ENCODE peak calls at places on chromosomes 1 and 21, in four cellular contexts. One of them, this sample, is unnamed.

GRCh38 chr1:202107321-202107761 is 15.4 kb upstream of the GPR37L1 start:
- DNase-seq in H9: no peak
- DNase-seq in IMR-90: no peak
- DNase-seq in H1: no peak
- DNase-seq in this sample: no peak

GRCh38 chr21:33125981-33126380 is 56.0 kb downstream of the OLIG1 start:
- DNase-seq in H9: no peak
- DNase-seq in IMR-90: no peak
- DNase-seq in H1: no peak
- DNase-seq in this sample: no peak

GRCh38 chr1:41021526-41022308 is at the start of gene SLFNL1:
- DNase-seq in H9: peak
- DNase-seq in IMR-90: peak
- DNase-seq in H1: peak
- DNase-seq in this sample: peak

GRCh38 chr1:147217142-147217541 is 8.0 kb downstream of the FMO5 start:
- DNase-seq in H9: no peak
- DNase-seq in IMR-90: no peak
- DNase-seq in H1: no peak
- DNase-seq in this sample: no peak

GRCh38 chr1:170461762-170462384 is 70.1 kb upstream of the GORAB start:
- DNase-seq in H9: no peak
- DNase-seq in IMR-90: peak
- DNase-seq in H1: no peak
- DNase-seq in this sample: no peak

GRCh38 chr1:244302889-244303609 is 148.7 kb downstream of the ADSS2 start:
- DNase-seq in H9: no peak
- DNase-seq in IMR-90: peak
- DNase-seq in H1: no peak
- DNase-seq in this sample: peak

GRCh38 chr1:45840704-45841103 is 37.3 kb downstream of the MAST2 start:
- DNase-seq in H9: no peak
- DNase-seq in IMR-90: no peak
- DNase-seq in H1: no peak
- DNase-seq in this sample: no peak

GRCh38 chr1:176852124-176852523 is 312.4 kb downstream of the ASTN1 start:
- DNase-seq in H9: no peak
- DNase-seq in IMR-90: no peak
- DNase-seq in H1: no peak
- DNase-seq in this sample: no peak

GRCh38 chr1:8370928-8371327 is 53.0 kb downstream of the SLC45A1 start:
- DNase-seq in H9: no peak
- DNase-seq in IMR-90: peak
- DNase-seq in H1: no peak
- DNase-seq in this sample: no peak

GRCh38 chr1:43935711-43936427 is 2.3 kb downstream of the ARTN start:
- DNase-seq in H9: peak
- DNase-seq in IMR-90: no peak
- DNase-seq in H1: peak
- DNase-seq in this sample: peak

GRCh38 chr1:117567435-117567834 is 38.4 kb upstream of the TENT5C start:
- DNase-seq in H9: no peak
- DNase-seq in IMR-90: no peak
- DNase-seq in H1: peak
- DNase-seq in this sample: no peak
- H3K4me2 ChIP-seq in H9: no peak
- H3K4me2 ChIP-seq in IMR-90: no peak
- H3K4me2 ChIP-seq in H1: no peak
- H3K4me2 ChIP-seq in this sample: no peak

GRCh38 chr1:211393203-211393602 is 66.6 kb downstream of the TRAF5 start:
- DNase-seq in H9: no peak
- DNase-seq in IMR-90: no peak
- DNase-seq in H1: no peak
- DNase-seq in this sample: no peak
- H3K56ac ChIP-seq in H9: no peak
- H3K56ac ChIP-seq in IMR-90: no peak
- H3K56ac ChIP-seq in H1: no peak
- H3K56ac ChIP-seq in this sample: no peak

DNA sequence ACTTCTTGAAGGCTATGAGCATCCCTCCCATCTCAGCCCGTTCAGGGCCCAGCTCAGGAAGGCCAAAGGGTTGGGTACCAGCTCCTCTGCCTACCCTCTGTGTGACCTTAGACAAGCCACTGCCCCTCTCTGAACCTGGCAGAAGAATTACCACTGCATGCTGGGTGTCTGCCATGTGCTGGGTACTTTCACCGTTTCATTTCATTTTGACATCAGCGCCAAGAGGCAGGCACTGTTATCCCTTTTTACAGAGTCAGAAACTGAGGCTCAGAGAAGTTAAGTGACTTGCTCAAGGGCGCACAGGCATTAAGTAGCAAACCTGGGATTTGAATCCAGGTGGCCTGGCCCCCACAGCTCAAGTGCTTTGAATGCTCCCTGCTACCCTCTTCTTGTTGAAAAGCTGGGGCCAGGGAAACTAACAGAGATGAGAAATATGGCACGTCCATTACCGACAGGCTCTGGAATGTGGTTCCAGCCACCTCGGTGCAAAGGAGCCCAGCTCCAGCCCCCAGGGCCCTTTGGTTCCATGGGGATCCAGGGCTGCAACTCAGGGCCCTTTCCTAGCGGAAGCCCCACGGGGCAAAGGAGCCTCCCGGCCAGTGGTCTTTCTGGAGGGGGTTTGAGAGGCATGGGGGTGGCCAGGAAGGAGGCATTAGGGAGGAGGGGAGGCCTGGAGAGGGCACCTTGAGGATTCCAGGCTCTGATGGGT is 6.5 kb downstream of the TMEM82 start:
- DNase-seq in H9: no peak
- DNase-seq in IMR-90: no peak
- DNase-seq in H1: no peak
- DNase-seq in this sample: no peak
- H3K4me2 ChIP-seq in H9: no peak
- H3K4me2 ChIP-seq in IMR-90: no peak
- H3K4me2 ChIP-seq in H1: no peak
- H3K4me2 ChIP-seq in this sample: no peak

GRCh38 chr1:245764040-245764439 is 609.3 kb downstream of the KIF26B start:
- DNase-seq in H9: no peak
- DNase-seq in IMR-90: no peak
- DNase-seq in H1: no peak
- DNase-seq in this sample: peak

GRCh38 chr1:245768596-245768995 is 613.8 kb downstream of the KIF26B start:
- DNase-seq in H9: no peak
- DNase-seq in IMR-90: no peak
- DNase-seq in H1: no peak
- DNase-seq in this sample: no peak

GRCh38 chr1:245770191-245770590 is 615.4 kb downstream of the KIF26B start:
- DNase-seq in H9: no peak
- DNase-seq in IMR-90: peak
- DNase-seq in H1: no peak
- DNase-seq in this sample: no peak

GRCh38 chr1:245762396-245762910 is 607.7 kb downstream of the KIF26B start:
- DNase-seq in H9: no peak
- DNase-seq in IMR-90: no peak
- DNase-seq in H1: no peak
- DNase-seq in this sample: peak

GRCh38 chr1:245765241-245766000 is 610.6 kb downstream of the KIF26B start:
- DNase-seq in H9: no peak
- DNase-seq in IMR-90: peak
- DNase-seq in H1: no peak
- DNase-seq in this sample: no peak
- H3K56ac ChIP-seq in H9: no peak
- H3K56ac ChIP-seq in IMR-90: no peak
- H3K56ac ChIP-seq in H1: no peak
- H3K56ac ChIP-seq in this sample: no peak

DNA sequence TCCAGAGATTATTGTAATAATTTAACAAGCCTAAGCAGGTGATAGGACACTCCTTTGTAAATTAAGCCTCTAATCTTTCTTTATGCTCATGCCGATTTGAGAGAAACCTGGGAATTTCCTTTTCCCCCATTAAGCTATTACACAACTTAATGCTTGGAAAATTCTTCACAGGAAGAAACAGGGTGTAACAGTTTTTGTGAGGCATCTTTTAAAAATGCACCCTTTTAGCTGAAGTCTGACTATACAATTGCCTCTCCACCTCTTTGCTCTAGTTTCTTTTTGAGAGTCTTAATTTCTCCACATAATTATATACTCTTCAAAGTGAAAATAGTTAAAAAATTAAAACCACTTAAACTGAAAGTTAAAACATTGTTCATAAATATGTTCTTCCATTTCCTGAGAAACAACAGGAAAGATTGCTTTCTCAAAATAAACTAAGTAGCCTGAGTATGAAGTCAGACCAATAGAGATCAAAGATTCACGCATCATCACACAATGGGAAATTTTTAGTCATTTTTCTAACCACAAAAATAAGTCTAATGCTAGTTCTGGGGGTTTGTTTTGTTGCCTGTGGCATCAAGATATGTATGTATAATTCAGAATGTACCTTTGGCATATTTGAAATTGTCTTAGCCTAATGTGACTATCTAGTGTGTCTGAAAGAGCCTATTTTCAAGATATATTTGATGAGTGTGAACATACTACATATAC is 34.7 kb downstream of the LRRC8D start:
- DNase-seq in H9: no peak
- DNase-seq in IMR-90: peak
- DNase-seq in H1: no peak
- DNase-seq in this sample: no peak
- H3K4me2 ChIP-seq in H9: no peak
- H3K4me2 ChIP-seq in IMR-90: peak
- H3K4me2 ChIP-seq in H1: no peak
- H3K4me2 ChIP-seq in this sample: no peak

GRCh38 chr1:108556501-108556900 is 3.4 kb upstream of the EEIG2 start:
- DNase-seq in H9: no peak
- DNase-seq in IMR-90: no peak
- DNase-seq in H1: no peak
- DNase-seq in this sample: no peak
- H3K56ac ChIP-seq in H9: no peak
- H3K56ac ChIP-seq in IMR-90: no peak
- H3K56ac ChIP-seq in H1: no peak
- H3K56ac ChIP-seq in this sample: no peak

DNA sequence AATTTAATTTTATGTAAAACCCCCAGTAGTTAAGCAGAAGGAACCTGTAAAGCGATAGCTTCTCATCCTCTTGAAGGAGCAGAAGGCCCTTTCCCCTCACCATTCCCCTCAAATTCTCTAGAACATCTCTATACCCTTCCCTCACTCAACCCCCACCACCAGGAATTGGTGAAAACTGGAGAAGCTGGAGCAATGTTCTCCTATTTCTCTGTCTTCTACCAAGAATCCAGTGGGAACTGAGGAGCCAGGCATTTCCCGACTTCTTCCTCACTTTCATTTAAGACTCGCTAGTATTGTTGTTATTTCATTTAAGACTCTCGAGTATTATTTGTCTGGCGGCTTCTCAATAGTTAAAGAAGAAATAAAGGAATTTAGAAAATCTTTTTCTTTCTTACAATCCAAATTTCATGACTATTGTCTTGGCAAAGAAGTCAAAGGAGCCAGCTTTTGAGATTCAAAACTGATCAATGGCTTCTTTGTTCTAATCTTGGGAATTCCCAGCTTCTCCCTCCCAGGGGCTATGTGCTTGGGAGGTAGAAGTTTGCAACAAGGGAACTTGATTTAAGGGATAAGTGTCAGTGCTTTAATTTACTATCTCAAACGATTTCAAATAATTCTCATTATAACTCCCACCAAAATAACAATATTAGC is 253.3 kb upstream of the ADGRL2 start:
- DNase-seq in H9: peak
- DNase-seq in IMR-90: no peak
- DNase-seq in H1: no peak
- DNase-seq in this sample: peak
- H3K4me2 ChIP-seq in H9: peak
- H3K4me2 ChIP-seq in IMR-90: no peak
- H3K4me2 ChIP-seq in H1: peak
- H3K4me2 ChIP-seq in this sample: no peak